ENCODE peak calls at places on chromosomes 2 and 18, in five cellular contexts. Y is lower leg skin, F is left lobe of liver, O is foreskin fibroblast, B is NCI-H510A treated with DMSO at 0.1 percent for 48 hours. E is an unnamed sample.

GRCh38 chr18:52700116-52700515 is 360.1 kb downstream of the DCC start:
- DNase-seq in Y (no peak), O (no peak), F (no peak), B (no peak), E (no peak)

GRCh38 chr2:136764397-136765255 is 719 bp upstream of the THSD7B start:
- DNase-seq in F (no peak), O (no peak), B (peak; percentile 33), Y (no peak), E (peak; percentile 76)

GRCh38 chr2:173749315-173749714 is 215.9 kb downstream of the SP3 start:
- DNase-seq in B (no peak), Y (no peak), F (no peak), O (peak; percentile 71), E (no peak)

GRCh38 chr18:23053756-23054457 is 81.4 kb upstream of the CABLES1 start:
- DNase-seq in O (peak; percentile 22), F (no peak), Y (no peak), B (no peak), E (peak; percentile 88)

GRCh38 chr18:26621161-26622026 is 73.0 kb upstream of the KCTD1 start:
- DNase-seq in O (peak; percentile 51), Y (no peak), B (no peak), F (peak; percentile 66), E (peak; percentile 81)

GRCh38 chr2:31547485-31547884 is 33.3 kb downstream of the SRD5A2 start:
- DNase-seq in F (peak; percentile 78), B (no peak), Y (no peak), O (no peak), E (no peak)

GRCh38 chr2:203659650-203660049 is 46.8 kb upstream of the CD28 start:
- DNase-seq in O (no peak), B (no peak), Y (no peak), F (no peak), E (no peak)

GRCh38 chr18:54279477-54280205 is 10.3 kb downstream of the POLI start:
- DNase-seq in B (no peak), Y (no peak), O (no peak), F (no peak), E (no peak)

GRCh38 chr2:106197878-106198277 is 3.8 kb upstream of the UXS1 start:
- DNase-seq in Y (no peak), B (no peak), O (peak; percentile 83), F (no peak), E (no peak)

GRCh38 chr2:196206804-196207203 is 35.4 kb upstream of the STK17B start:
- DNase-seq in F (no peak), O (no peak), B (peak; percentile 48), Y (no peak), E (no peak)

GRCh38 chr2:26344581-26345283 is 1.2 kb upstream of the SELENOI start:
- DNase-seq in Y (no peak), F (no peak), B (no peak), O (peak; percentile 56), E (no peak)

GRCh38 chr2:42372801-42373200 is 11.8 kb upstream of the COX7A2L start:
- DNase-seq in Y (no peak), O (no peak), B (no peak), F (no peak), E (no peak)

GRCh38 chr2:30475542-30475941 is 28.5 kb downstream of the LCLAT1 start:
- DNase-seq in O (no peak), F (no peak), Y (no peak), B (no peak), E (no peak)

GRCh38 chr18:75350440-75350839 is 77.1 kb downstream of the SMIM21 start:
- DNase-seq in B (no peak), F (no peak), Y (no peak), O (no peak), E (no peak)

GRCh38 chr18:79321625-79322024 is 74.1 kb upstream of the NFATC1 start:
- DNase-seq in B (no peak), Y (no peak), O (peak; percentile 64), F (no peak), E (no peak)

GRCh38 chr18:78512080-78512601 is 467.5 kb upstream of the SALL3 start:
- DNase-seq in O (no peak), F (no peak), B (no peak), Y (no peak), E (no peak)

GRCh38 chr2:126986788-126987187 is 88.1 kb downstream of the TEX51 start:
- DNase-seq in B (no peak), Y (no peak), O (no peak), F (no peak), E (peak; percentile 43)

GRCh38 chr2:69945900-69946299 is 15.5 kb downstream of the ASPRV1 start:
- DNase-seq in B (no peak), Y (no peak), F (no peak), O (no peak), E (no peak)

GRCh38 chr2:184047536-184047935 is 550.8 kb upstream of the ZNF804A start:
- DNase-seq in Y (no peak), F (no peak), O (no peak), B (no peak), E (no peak)